ENCODE peak calls at places on chromosome 16, in six cellular contexts. N, G, J, R, M and C are unnamed samples.

GRCh38 chr16:59783191-59783590 is 1049.1 kb upstream of the GOT2 start:
- DNase-seq in N (no peak), G (peak; percentile 8), J (no peak), R (no peak), M (no peak), C (no peak)

GRCh38 chr16:69886726-69887125 is 64.4 kb upstream of the CLEC18A start:
- DNase-seq in N (no peak), G (no peak), J (no peak), R (no peak), M (no peak), C (no peak)

GRCh38 chr16:2476741-2477140 is 1.8 kb downstream of the TBC1D24 start:
- DNase-seq in N (no peak), G (no peak), J (no peak), R (no peak), M (no peak), C (no peak)

GRCh38 chr16:85528528-85529387 is 84.4 kb upstream of the GSE1 start:
- DNase-seq in N (no peak), G (peak; percentile 8), J (no peak), R (peak; percentile 45), M (no peak), C (no peak)

GRCh38 chr16:87375426-87376135 is 8.0 kb downstream of the FBXO31 start:
- DNase-seq in N (peak; percentile 1), G (peak; percentile 45), J (no peak), R (no peak), M (no peak), C (no peak)

GRCh38 chr16:81315271-81316175 is 761 bp downstream of the GAN start:
- DNase-seq in N (peak; percentile 45), G (peak; percentile 51), J (no peak), R (peak; percentile 60), M (no peak), C (peak; percentile 48)

GRCh38 chr16:1287982-1288670 is 21.3 kb upstream of the UBE2I start:
- DNase-seq in N (no peak), G (peak; percentile 22), J (no peak), R (no peak), M (no peak), C (no peak)

GRCh38 chr16:8855051-8855786 is 13.6 kb downstream of the CARHSP1 start:
- DNase-seq in N (no peak), G (no peak), J (no peak), R (no peak), M (no peak), C (peak; percentile 20)

GRCh38 chr16:54075446-54075845 is 211.1 kb downstream of the IRX3 start:
- DNase-seq in N (no peak), G (no peak), J (no peak), R (no peak), M (no peak), C (no peak)

GRCh38 chr16:85394511-85395206 is 218.5 kb upstream of the GSE1 start:
- DNase-seq in N (no peak), G (no peak), J (no peak), R (peak; percentile 6), M (no peak), C (peak; percentile 14)

GRCh38 chr16:15953477-15953876 is 4.1 kb downstream of the ABCC1 start:
- DNase-seq in N (no peak), G (no peak), J (no peak), R (no peak), M (no peak), C (no peak)

GRCh38 chr16:18983565-18984424 is at the start of gene TMC7:
- DNase-seq in N (peak; percentile 97), G (peak; percentile 82), J (no peak), R (peak; percentile 96), M (peak; percentile 43), C (peak; percentile 26)

GRCh38 chr16:53817117-53817516 is 113.2 kb downstream of the FTO start:
- DNase-seq in N (no peak), G (peak; percentile 98), J (no peak), R (no peak), M (peak; percentile 57), C (peak; percentile 29)

GRCh38 chr16:70679653-70680494 is 6.0 kb downstream of the MTSS2 start:
- DNase-seq in N (peak; percentile 80), G (no peak), J (no peak), R (peak; percentile 73), M (no peak), C (no peak)

GRCh38 chr16:53207810-53208752 is 153.3 kb downstream of the CHD9 start:
- DNase-seq in N (peak; percentile 86), G (peak; percentile 85), J (no peak), R (peak; percentile 33), M (peak; percentile 45), C (no peak)

GRCh38 chr16:87348616-87349157 is 31.5 kb upstream of the C16orf95 start:
- DNase-seq in N (no peak), G (no peak), J (no peak), R (no peak), M (no peak), C (no peak)

GRCh38 chr16:52964290-52964689 is 88.4 kb downstream of the CHD9NB start:
- DNase-seq in N (peak; percentile 89), G (peak; percentile 5), J (no peak), R (no peak), M (no peak), C (no peak)

GRCh38 chr16:2252806-2253148 is 1.4 kb upstream of the ECI1 start:
- DNase-seq in N (no peak), G (no peak), J (no peak), R (no peak), M (no peak), C (no peak)

GRCh38 chr16:64470916-64471315 is 650.9 kb downstream of the CDH11 start:
- DNase-seq in N (no peak), G (peak; percentile 33), J (no peak), R (no peak), M (no peak), C (no peak)

GRCh38 chr16:85046957-85047866 is 19.6 kb downstream of the KIAA0513 start:
- DNase-seq in N (no peak), G (no peak), J (no peak), R (no peak), M (no peak), C (no peak)

GRCh38 chr16:80200079-80200478 is 340.7 kb upstream of the DYNLRB2 start:
- DNase-seq in N (no peak), G (peak; percentile 25), J (no peak), R (no peak), M (no peak), C (no peak)

GRCh38 chr16:66605177-66605999 is 884 bp downstream of the CMTM3 start:
- DNase-seq in N (peak; percentile 82), G (peak; percentile 46), J (no peak), R (peak; percentile 68), M (no peak), C (no peak)

DNA sequence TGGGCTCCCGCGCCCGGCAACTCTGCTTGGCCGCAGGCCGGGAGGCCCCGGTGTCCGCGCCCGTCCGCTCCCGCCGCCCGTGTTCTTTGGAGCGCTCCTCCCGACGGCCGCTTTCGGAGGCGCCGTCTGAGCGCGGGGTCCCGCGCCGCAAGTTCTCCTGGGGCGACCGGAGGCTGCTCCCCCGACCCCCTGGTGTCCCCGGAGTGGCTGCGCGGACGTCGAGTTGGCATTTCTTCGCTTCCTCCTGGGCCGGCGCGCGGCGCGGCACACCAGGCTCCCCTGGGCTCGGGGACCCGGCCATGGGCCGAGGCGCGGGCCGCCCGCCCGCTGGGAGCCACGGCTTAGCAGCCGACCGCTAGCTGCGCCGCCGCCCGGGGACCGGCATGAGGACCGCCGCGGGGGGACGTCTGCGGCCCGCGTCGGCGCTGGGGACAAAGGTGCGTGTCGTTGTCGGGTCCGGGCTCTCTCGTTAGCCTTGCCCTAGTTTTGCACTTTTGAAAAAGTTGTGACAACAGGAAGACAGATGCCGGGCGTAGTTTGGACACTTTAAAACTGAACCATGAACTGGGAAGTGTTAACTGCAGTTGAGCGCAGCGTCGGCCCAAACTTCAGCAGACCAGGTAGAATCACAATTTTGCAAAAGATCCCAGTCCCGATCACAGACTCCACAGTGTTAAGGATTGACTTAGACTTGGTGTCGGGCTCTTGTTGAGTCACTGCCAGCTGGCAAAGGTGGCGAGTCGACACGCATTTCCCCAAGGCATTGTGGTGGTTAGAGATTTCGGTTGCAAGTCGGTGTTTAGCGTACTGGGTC is 700 bp downstream of the UBN1 start:
- DNase-seq in N (peak; percentile 75), G (peak; percentile 85), J (peak; percentile 5), R (peak; percentile 59), M (peak; percentile 19), C (peak; percentile 33)
- TF ChIP-seq CTCF in N (no peak), G (no peak), J (no peak), R (no peak), M (no peak), C (no peak)

GRCh38 chr16:57098188-57098841 is 5.9 kb downstream of the CPNE2 start:
- DNase-seq in N (no peak), G (no peak), J (no peak), R (no peak), M (no peak), C (no peak)
- TF ChIP-seq CTCF in N (no peak), G (no peak), J (no peak), R (no peak), M (no peak), C (no peak)

DNA sequence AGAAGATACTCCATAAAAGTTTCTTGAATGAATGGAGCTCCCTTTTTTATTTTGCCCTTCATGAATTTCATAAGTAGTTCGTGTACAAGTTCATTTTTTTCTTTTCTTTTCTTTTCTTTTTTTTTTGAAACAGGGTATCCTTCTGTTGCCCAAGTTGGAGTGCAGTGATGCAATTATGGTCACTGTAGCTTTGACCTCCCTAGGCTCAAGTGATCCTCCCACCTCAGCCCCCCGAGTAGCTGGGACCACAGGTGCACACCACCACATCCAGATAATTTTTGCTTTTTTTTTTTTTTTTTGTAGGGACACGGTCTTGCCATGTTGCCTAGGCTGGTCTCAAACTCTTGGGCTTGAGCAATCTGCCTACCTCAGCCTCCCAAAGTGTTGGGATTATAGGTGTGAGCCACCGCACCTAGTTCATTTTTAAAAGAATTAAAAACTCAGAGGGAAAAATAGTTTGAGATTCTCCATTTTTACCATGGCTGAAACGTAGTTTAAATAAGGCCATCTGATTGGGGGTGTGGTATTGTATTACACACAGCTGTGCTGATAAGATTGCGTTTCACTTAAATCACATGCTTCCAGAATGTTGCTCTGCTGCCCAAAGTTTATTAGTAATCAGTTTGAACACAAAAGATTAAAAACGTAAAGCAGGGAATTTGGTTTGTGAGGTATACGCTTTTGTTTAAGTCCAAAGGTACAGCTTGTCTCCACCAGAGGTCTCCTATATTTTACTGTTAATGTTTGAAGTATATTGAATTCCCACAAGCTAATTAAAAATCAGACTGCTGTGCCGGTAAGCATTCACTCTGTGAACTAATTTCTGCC is 154.1 kb downstream of the SOCS1 start:
- DNase-seq in N (no peak), G (peak; percentile 64), J (no peak), R (no peak), M (no peak), C (no peak)
- TF ChIP-seq CTCF in N (no peak), G (peak; percentile 6), J (no peak), R (no peak), M (no peak), C (no peak)

GRCh38 chr16:57801098-57801855 is 1.0 kb downstream of the KIFC3 start:
- DNase-seq in N (peak; percentile 35), G (peak; percentile 82), J (no peak), R (no peak), M (no peak), C (no peak)
- TF ChIP-seq CTCF in N (peak; percentile 23), G (no peak), J (no peak), R (no peak), M (no peak), C (no peak)

GRCh38 chr16:72008424-72009216 is at the start of gene DHODH:
- DNase-seq in N (peak; percentile 99), G (peak; percentile 98), J (peak; percentile 95), R (peak; percentile 96), M (peak; percentile 91), C (peak; percentile 83)
- TF ChIP-seq CTCF in N (no peak), G (peak; percentile 14), J (no peak), R (no peak), M (no peak), C (no peak)

GRCh38 chr16:31072540-31073072 is 1.4 kb downstream of the ZNF668 start:
- DNase-seq in N (peak; percentile 39), G (peak; percentile 71), J (no peak), R (peak; percentile 23), M (no peak), C (no peak)
- TF ChIP-seq CTCF in N (no peak), G (no peak), J (no peak), R (no peak), M (no peak), C (no peak)